ENCODE peak calls at places on chromosomes 11 and 22, in nine cellular contexts. C, L, O, E, K, A, G, X and J are unnamed samples.

GRCh38 chr22:45163074-45163416 is 680 bp upstream of the NUP50 start:
- DNase-seq in C (no peak), L (no peak), O (no peak), E (peak), K (no peak), A (peak), G (peak), X (no peak), J (no peak)

GRCh38 chr22:23774922-23775436 is 2.3 kb downstream of the MMP11 start:
- DNase-seq in C (no peak), L (no peak), O (no peak), E (no peak), K (no peak), A (peak), G (peak), X (no peak), J (no peak)

GRCh38 chr22:19287076-19287724 is 4.3 kb downstream of the CLTCL1 start:
- DNase-seq in C (no peak), L (no peak), O (no peak), E (no peak), K (no peak), A (peak), G (peak), X (no peak), J (no peak)

GRCh38 chr11:12284321-12285050 is 92.9 kb upstream of the PARVA start:
- DNase-seq in C (no peak), L (peak), O (no peak), E (no peak), K (no peak), A (peak), G (peak), X (no peak), J (no peak)

GRCh38 chr11:76185931-76186401 is 20.3 kb downstream of the WNT11 start:
- DNase-seq in C (no peak), L (no peak), O (no peak), E (peak), K (no peak), A (no peak), G (peak), X (no peak), J (peak)

GRCh38 chr11:57406337-57406904 is 16.0 kb upstream of the PRG2 start:
- DNase-seq in C (no peak), L (peak), O (no peak), E (no peak), K (no peak), A (peak), G (no peak), X (no peak), J (no peak)

GRCh38 chr22:36424901-36425579 is 37.3 kb upstream of the MYH9 start:
- DNase-seq in C (no peak), L (no peak), O (no peak), E (no peak), K (no peak), A (no peak), G (no peak), X (no peak), J (no peak)

GRCh38 chr11:43197357-43197756 is 114.4 kb upstream of the API5 start:
- DNase-seq in C (no peak), L (no peak), O (no peak), E (peak), K (no peak), A (no peak), G (no peak), X (no peak), J (no peak)

GRCh38 chr11:3964056-3964455 is 108.6 kb downstream of the STIM1 start:
- DNase-seq in C (no peak), L (no peak), O (no peak), E (no peak), K (no peak), A (peak), G (no peak), X (no peak), J (no peak)

GRCh38 chr11:58592760-58593472 is 14.1 kb downstream of the ZFP91 start:
- DNase-seq in C (no peak), L (no peak), O (no peak), E (no peak), K (no peak), A (no peak), G (no peak), X (no peak), J (no peak)

GRCh38 chr11:116576523-116576922 is 196.3 kb downstream of the BUD13 start:
- DNase-seq in C (no peak), L (no peak), O (no peak), E (no peak), K (no peak), A (no peak), G (no peak), X (no peak), J (no peak)

GRCh38 chr11:76999597-76999996 is 34.6 kb upstream of the B3GNT6 start:
- DNase-seq in C (no peak), L (no peak), O (no peak), E (no peak), K (no peak), A (no peak), G (no peak), X (no peak), J (no peak)

GRCh38 chr22:29154364-29155048 is 51.2 kb upstream of the EMID1 start:
- DNase-seq in C (peak), L (peak), O (peak), E (peak), K (peak), A (peak), G (peak), X (peak), J (peak)

GRCh38 chr22:45604239-45604711 is 67.4 kb upstream of the ATXN10 start:
- DNase-seq in C (no peak), L (no peak), O (no peak), E (no peak), K (peak), A (peak), G (no peak), X (no peak), J (no peak)

GRCh38 chr11:4565371-4565770 is 16.2 kb upstream of the OR52I2 start:
- DNase-seq in C (no peak), L (no peak), O (no peak), E (no peak), K (no peak), A (no peak), G (no peak), X (no peak), J (no peak)

GRCh38 chr22:50277761-50278160 is 7.6 kb upstream of the MAPK11 start:
- DNase-seq in C (no peak), L (no peak), O (no peak), E (no peak), K (no peak), A (no peak), G (no peak), X (no peak), J (no peak)

GRCh38 chr11:78784321-78785061 is 209.8 kb upstream of the NARS2 start:
- DNase-seq in C (no peak), L (no peak), O (no peak), E (no peak), K (no peak), A (peak), G (peak), X (no peak), J (no peak)

GRCh38 chr22:39266398-39267030 is 21.7 kb upstream of the PDGFB start:
- DNase-seq in C (no peak), L (no peak), O (no peak), E (no peak), K (no peak), A (peak), G (peak), X (no peak), J (no peak)

GRCh38 chr11:64919627-64920026 is 2.6 kb upstream of the ATG2A start:
- DNase-seq in C (no peak), L (no peak), O (no peak), E (no peak), K (no peak), A (no peak), G (no peak), X (no peak), J (no peak)

GRCh38 chr11:3056296-3057068 is 741 bp downstream of the CARS1 start:
- DNase-seq in C (no peak), L (peak), O (peak), E (peak), K (no peak), A (no peak), G (no peak), X (peak), J (no peak)

GRCh38 chr22:45096256-45096907 is 67.3 kb upstream of the NUP50 start:
- DNase-seq in C (no peak), L (peak), O (no peak), E (peak), K (peak), A (peak), G (peak), X (peak), J (no peak)

GRCh38 chr11:22920939-22921565 is 60.8 kb upstream of the CCDC179 start:
- DNase-seq in C (peak), L (no peak), O (no peak), E (peak), K (peak), A (peak), G (peak), X (no peak), J (peak)